ENCODE peak calls at places on chromosomes 11 and 22, in eight cellular contexts. M is anterior cingulate cortex, Z is ELR, H is hypothalamus, G is glutamatergic neuron, A is HFFc6, U is MV-4-11, P is left kidney. V is an unnamed sample.

GRCh38 chr11:44531116-44531504 is 34.4 kb upstream of the CD82 start:
- DNase-seq in M (no peak), Z (no peak), H (no peak), G (no peak), A (no peak), U (no peak), P (no peak), V (no peak)

GRCh38 chr11:57222239-57222638 is 14.8 kb downstream of the APLNR start:
- DNase-seq in M (no peak), Z (no peak), H (no peak), G (no peak), A (no peak), U (no peak), P (no peak), V (no peak)

GRCh38 chr11:71995726-71996291 is 2.9 kb upstream of the IL18BP start:
- DNase-seq in M (no peak), Z (no peak), H (no peak), G (no peak), A (no peak), U (no peak), P (no peak), V (no peak)

GRCh38 chr11:130905512-130905911 is 10.8 kb downstream of the SNX19 start:
- DNase-seq in M (no peak), Z (no peak), H (no peak), G (no peak), A (no peak), U (no peak), P (no peak), V (no peak)

GRCh38 chr11:12717851-12718291 is 43.6 kb downstream of the TEAD1 start:
- DNase-seq in M (no peak), Z (peak; percentile 51), H (no peak), G (no peak), A (no peak), U (peak; percentile 16), P (no peak), V (no peak)

GRCh38 chr11:121207485-121208115 is 85.0 kb upstream of the SC5D start:
- DNase-seq in M (no peak), Z (no peak), H (no peak), G (no peak), A (no peak), U (no peak), P (no peak), V (no peak)

GRCh38 chr22:35454416-35455054 is 54.6 kb downstream of the MCM5 start:
- DNase-seq in M (no peak), Z (peak; percentile 29), H (no peak), G (no peak), A (no peak), U (no peak), P (peak; percentile 44), V (no peak)

GRCh38 chr22:45602004-45602733 is 69.5 kb upstream of the ATXN10 start:
- DNase-seq in M (no peak), Z (no peak), H (no peak), G (no peak), A (no peak), U (no peak), P (no peak), V (no peak)

GRCh38 chr11:70501026-70501901 is 102.9 kb downstream of the CTTN start:
- DNase-seq in M (no peak), Z (no peak), H (no peak), G (peak; percentile 62), A (peak; percentile 11), U (no peak), P (no peak), V (peak; percentile 31)

GRCh38 chr11:12455938-12456337 is 78.6 kb downstream of the PARVA start:
- DNase-seq in M (no peak), Z (peak; percentile 65), H (no peak), G (no peak), A (peak; percentile 58), U (no peak), P (no peak), V (no peak)

GRCh38 chr22:45320326-45320976 is 10.7 kb downstream of the FAM118A start:
- DNase-seq in M (no peak), Z (no peak), H (no peak), G (no peak), A (no peak), U (no peak), P (no peak), V (no peak)

GRCh38 chr11:69209421-69209820 is 53.7 kb downstream of the SMIM38 start:
- DNase-seq in M (no peak), Z (no peak), H (no peak), G (no peak), A (no peak), U (no peak), P (no peak), V (no peak)

GRCh38 chr11:121389651-121390050 is 62.5 kb upstream of the SORL1 start:
- DNase-seq in M (peak; percentile 44), Z (no peak), H (peak; percentile 18), G (peak; percentile 19), A (no peak), U (no peak), P (peak; percentile 32), V (peak; percentile 66)

GRCh38 chr11:10381730-10382129 is 73.3 kb upstream of the AMPD3 start:
- DNase-seq in M (no peak), Z (no peak), H (no peak), G (no peak), A (no peak), U (peak; percentile 18), P (no peak), V (no peak)

GRCh38 chr11:83910135-83910534 is 624.0 kb upstream of the CCDC90B start:
- DNase-seq in M (no peak), Z (no peak), H (no peak), G (no peak), A (no peak), U (no peak), P (peak; percentile 58), V (no peak)

GRCh38 chr22:32204211-32204855 is 540 bp downstream of the RFPL2 start:
- DNase-seq in M (no peak), Z (no peak), H (no peak), G (no peak), A (no peak), U (no peak), P (peak; percentile 63), V (no peak)

V was measured in globus pallidus.